ENCODE peak calls at places on chromosomes 3 and 15, in seven cellular contexts. K is sigmoid colon; G is PC-9; Y is Peyer's patch; Q is T-helper 2 cell; H is left ventricle myocardium superior; E is activated CD4-positive, CD25-positive, alpha-beta regulatory T cell. J is an unnamed sample.

GRCh38 chr15:33031324-33031736 is 163.2 kb downstream of the FMN1 start:
- DNase-seq in K (no peak), G (no peak), Y (no peak), Q (no peak), H (no peak), E (no peak), J (no peak)

GRCh38 chr3:55165278-55165677 is 237.4 kb upstream of the LRTM1 start:
- DNase-seq in K (no peak), G (no peak), Y (no peak), Q (no peak), H (no peak), E (no peak), J (no peak)

GRCh38 chr15:96066852-96067490 is 263.5 kb upstream of the NR2F2 start:
- DNase-seq in K (no peak), G (no peak), Y (no peak), Q (no peak), H (no peak), E (no peak), J (no peak)

GRCh38 chr3:39428745-39429201 is 22.3 kb downstream of the RPSA start:
- DNase-seq in K (no peak), G (no peak), Y (no peak), Q (no peak), H (peak), E (no peak), J (no peak)

GRCh38 chr3:195080125-195080524 is 190.8 kb downstream of the XXYLT1 start:
- DNase-seq in K (no peak), G (no peak), Y (no peak), Q (no peak), H (peak), E (no peak), J (no peak)

GRCh38 chr3:147630921-147631320 is 221.8 kb downstream of the ZIC1 start:
- DNase-seq in K (no peak), G (no peak), Y (no peak), Q (no peak), H (no peak), E (no peak), J (peak)

GRCh38 chr3:141094851-141095545 is 43.9 kb downstream of the SPSB4 start:
- DNase-seq in K (peak), G (no peak), Y (peak), Q (no peak), H (peak), E (no peak), J (peak)

GRCh38 chr3:144119611-144120010 is 148.0 kb downstream of the DIPK2A start:
- DNase-seq in K (no peak), G (no peak), Y (no peak), Q (no peak), H (no peak), E (no peak), J (no peak)

GRCh38 chr3:188323067-188323842 is 169.3 kb downstream of the LPP start:
- DNase-seq in K (no peak), G (no peak), Y (no peak), Q (peak), H (no peak), E (no peak), J (no peak)

J was measured in foreskin melanocyte.